ENCODE peak calls at places on chromosomes 1 and 21, in seven cellular contexts. F is endodermal cell; C is IMR-90; H is heart right ventricle; Q is right atrium auricular region; X is right lobe of liver; W is CD8-positive, alpha-beta T cell. B is an unnamed sample.

GRCh38 chr1:155454096-155454495 is 108.5 kb downstream of the ASH1L start:
- DNase-seq in F (no peak), X (no peak), W (no peak), Q (no peak), H (no peak), C (peak; percentile 87), B (no peak)

GRCh38 chr1:216183427-216183826 is 239.8 kb downstream of the USH2A start:
- DNase-seq in X (no peak), Q (no peak), H (no peak), F (no peak), W (no peak), C (peak; percentile 40), B (no peak)

GRCh38 chr1:183810172-183810571 is 5.3 kb downstream of the RGL1 start:
- DNase-seq in X (no peak), H (no peak), C (no peak), W (no peak), Q (no peak), F (no peak), B (peak; percentile 52)

GRCh38 chr1:234271243-234271606 is 102.0 kb upstream of the COA6 start:
- DNase-seq in Q (no peak), F (no peak), X (no peak), W (no peak), C (no peak), H (no peak), B (no peak)

GRCh38 chr1:7042322-7043231 is 257.3 kb downstream of the CAMTA1 start:
- DNase-seq in X (no peak), W (no peak), F (peak; percentile 61), Q (no peak), H (no peak), C (peak; percentile 57), B (no peak)

GRCh38 chr1:180343931-180344406 is 113.9 kb downstream of the LHX4 start:
- DNase-seq in C (peak; percentile 47), X (no peak), Q (no peak), W (no peak), H (no peak), F (no peak), B (no peak)

GRCh38 chr1:28591708-28592313 is at the start of gene RAB42:
- DNase-seq in H (peak; percentile 42), X (no peak), C (no peak), F (peak; percentile 78), W (peak; percentile 24), Q (no peak), B (peak; percentile 80)

GRCh38 chr1:156152628-156153027 is 757 bp upstream of the SEMA4A start:
- DNase-seq in F (no peak), Q (no peak), H (no peak), W (no peak), X (no peak), C (no peak), B (peak; percentile 66)

GRCh38 chr1:223331301-223331700 is 32.7 kb downstream of the SUSD4 start:
- DNase-seq in F (no peak), H (no peak), C (no peak), Q (no peak), X (no peak), W (no peak), B (no peak)

GRCh38 chr1:6447818-6448748 is 17.9 kb downstream of the TNFRSF25 start:
- DNase-seq in W (peak; percentile 84), X (peak; percentile 89), F (peak; percentile 98), C (no peak), H (no peak), Q (no peak), B (no peak)

GRCh38 chr1:159853417-159853816 is 9.0 kb downstream of the VSIG8 start:
- DNase-seq in W (no peak), Q (no peak), X (no peak), H (no peak), F (no peak), C (peak; percentile 65), B (no peak)

GRCh38 chr1:201506092-201506491 is 831 bp downstream of the CSRP1 start:
- DNase-seq in X (no peak), W (no peak), H (no peak), Q (no peak), F (no peak), C (no peak), B (no peak)

GRCh38 chr21:19844334-19844733 is 1153.9 kb upstream of the NCAM2 start:
- DNase-seq in X (no peak), W (no peak), Q (no peak), C (no peak), H (no peak), F (no peak), B (no peak)

GRCh38 chr1:22176258-22176657 is 33.4 kb upstream of the WNT4 start:
- DNase-seq in H (no peak), C (no peak), W (no peak), X (no peak), F (no peak), Q (no peak), B (no peak)

GRCh38 chr1:83849191-83850061 is 149.5 kb downstream of the TTLL7 start:
- DNase-seq in F (no peak), W (no peak), H (no peak), Q (no peak), C (no peak), X (no peak), B (no peak)

GRCh38 chr1:116909511-116910378 is at the start of gene PTGFRN:
- DNase-seq in X (peak; percentile 77), F (peak; percentile 92), C (peak; percentile 6), H (peak; percentile 78), W (no peak), Q (peak; percentile 77), B (peak; percentile 83)

GRCh38 chr21:32099812-32100416 is 178.9 kb downstream of the MIS18A start:
- DNase-seq in Q (no peak), W (no peak), X (no peak), F (peak; percentile 56), H (no peak), C (peak; percentile 24), B (no peak)

GRCh38 chr1:39165049-39165448 is 39.4 kb upstream of the MACF1 start:
- DNase-seq in F (peak; percentile 72), C (no peak), Q (no peak), H (no peak), W (no peak), X (no peak), B (no peak)

GRCh38 chr1:99756598-99756997 is 9.8 kb downstream of the FRRS1 start:
- DNase-seq in W (no peak), F (no peak), X (no peak), C (peak; percentile 64), H (no peak), Q (no peak), B (no peak)

GRCh38 chr1:168512864-168513595 is 30.8 kb downstream of the XCL2 start:
- DNase-seq in F (no peak), W (peak; percentile 64), X (no peak), H (no peak), Q (no peak), C (no peak), B (no peak)

GRCh38 chr21:45887788-45888187 is 93.8 kb upstream of the COL6A1 start:
- DNase-seq in X (no peak), Q (no peak), W (no peak), F (no peak), C (no peak), H (peak; percentile 57), B (peak; percentile 46)

GRCh38 chr1:32303997-32304622 is 12.2 kb downstream of the HDAC1 start:
- DNase-seq in H (no peak), F (no peak), C (peak; percentile 74), Q (no peak), W (no peak), X (no peak), B (no peak)

GRCh38 chr1:59146651-59147358 is 150.1 kb upstream of the FGGY start:
- DNase-seq in X (peak; percentile 51), F (peak; percentile 85), Q (no peak), W (peak; percentile 34), H (peak; percentile 71), C (peak; percentile 28), B (peak; percentile 75)

GRCh38 chr1:165763442-165763841 is 5.2 kb downstream of the TMCO1 start:
- DNase-seq in H (no peak), C (no peak), Q (no peak), X (no peak), W (no peak), F (no peak), B (no peak)

GRCh38 chr1:55320891-55321290 is 105.7 kb upstream of the USP24 start:
- DNase-seq in H (no peak), F (peak; percentile 29), X (no peak), W (no peak), Q (no peak), C (no peak), B (no peak)

GRCh38 chr1:68384321-68384813 is 65.4 kb downstream of the RPE65 start:
- DNase-seq in C (peak; percentile 100), W (no peak), H (no peak), F (no peak), Q (no peak), X (no peak), B (no peak)
- H3K27ac ChIP-seq in C (peak overlapping the region; percentile 68), W (no peak overlapping the region), H (peak overlapping the region; percentile 9), F (no peak overlapping the region), Q (peak overlapping the region; percentile 21), X (no peak overlapping the region), B (peak overlapping the region; percentile 67)

GRCh38 chr1:56446531-56447098 is 132.7 kb downstream of the PLPP3 start:
- DNase-seq in F (no peak), Q (peak; percentile 67), X (peak; percentile 74), W (no peak), C (peak; percentile 55), H (peak; percentile 39), B (no peak)
- H3K4me1 ChIP-seq in F (peaks cover 11% of the 10 kb centered on the region), Q (no peaks in the 10 kb centered on the region), X (peaks cover 52% of the 10 kb centered on the region), W (no peaks in the 10 kb centered on the region), C (peaks cover 10% of the 10 kb centered on the region), H (peaks cover 38% of the 10 kb centered on the region), B (peaks cover 8% of the 10 kb centered on the region)

GRCh38 chr1:93585059-93585966 is 96.3 kb downstream of the BCAR3 start:
- DNase-seq in W (no peak), F (peak; percentile 32), X (peak; percentile 99), C (no peak), H (peak; percentile 87), Q (peak; percentile 84), B (peak; percentile 75)
- H3K4me3 ChIP-seq in W (no peak overlapping the region), F (no peak overlapping the region), X (peak overlapping the region; percentile 43), C (no peak overlapping the region), H (peak overlapping the region; percentile 6), Q (no peak overlapping the region), B (no peak overlapping the region)

GRCh38 chr1:53210352-53210751 is 10.1 kb downstream of the CZIB start:
- DNase-seq in Q (no peak), H (no peak), C (no peak), X (no peak), W (no peak), F (no peak), B (no peak)

GRCh38 chr1:53203466-53203865 is 6.8 kb downstream of the CPT2 start:
- DNase-seq in F (no peak), H (no peak), X (no peak), Q (no peak), W (no peak), C (no peak), B (no peak)

GRCh38 chr1:53210954-53211353 is 9.5 kb downstream of the CZIB start:
- DNase-seq in H (no peak), X (no peak), F (no peak), C (no peak), W (no peak), Q (no peak), B (no peak)

GRCh38 chr1:53206735-53207379 is 10.2 kb downstream of the CPT2 start:
- DNase-seq in W (no peak), H (no peak), Q (no peak), X (no peak), F (no peak), C (no peak), B (no peak)

DNA sequence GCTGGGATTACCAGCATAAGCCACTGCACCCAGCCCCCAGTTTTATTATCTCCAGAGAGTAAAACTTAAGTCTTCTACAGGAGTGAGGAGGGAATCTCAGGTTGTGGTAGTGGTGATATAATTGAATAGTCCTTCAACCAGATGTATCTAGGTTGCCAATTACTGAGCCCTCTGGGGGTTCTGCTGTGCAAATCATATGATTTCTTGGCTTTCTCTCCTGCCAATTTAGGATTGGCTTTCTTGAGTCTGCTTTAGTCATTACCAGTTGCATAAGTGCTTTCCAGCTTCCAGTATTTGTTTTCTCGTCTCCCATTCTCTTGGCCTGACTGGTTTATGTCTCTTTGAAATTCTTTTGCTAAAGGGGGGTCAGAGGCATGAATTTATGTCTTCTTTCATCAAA is 11.1 kb downstream of the CPT2 start:
- DNase-seq in X (no peak), W (no peak), Q (no peak), H (no peak), F (no peak), C (no peak), B (no peak)
- H3K27ac ChIP-seq in X (no peak overlapping the region), W (no peak overlapping the region), Q (no peak overlapping the region), H (no peak overlapping the region), F (no peak overlapping the region), C (no peak overlapping the region), B (no peak overlapping the region)